ENCODE peak calls at places on chromosomes 1 and 21, in six cellular contexts. One of them, this sample, is unnamed. For H3K27me3, the result is how much of the 10 kb centered on the place peaks cover.

GRCh38 chr1:205536759-205537361 is 32.4 kb downstream of the CDK18 start:
- DNase-seq in heart left ventricle: no peak
- DNase-seq in astrocyte: no peak
- DNase-seq in CD8-positive, alpha-beta memory T cell: no peak
- DNase-seq in Karpas-422: no peak
- DNase-seq in dorsolateral prefrontal cortex: peak
- DNase-seq in this sample: no peak

GRCh38 chr1:185420588-185421081 is 103.6 kb upstream of the IVNS1ABP start:
- DNase-seq in heart left ventricle: no peak
- DNase-seq in astrocyte: no peak
- DNase-seq in CD8-positive, alpha-beta memory T cell: peak
- DNase-seq in Karpas-422: no peak
- DNase-seq in dorsolateral prefrontal cortex: no peak
- DNase-seq in this sample: no peak

GRCh38 chr1:223662943-223663342 is 2.6 kb downstream of the CAPN8 start:
- DNase-seq in heart left ventricle: no peak
- DNase-seq in astrocyte: no peak
- DNase-seq in CD8-positive, alpha-beta memory T cell: no peak
- DNase-seq in Karpas-422: no peak
- DNase-seq in dorsolateral prefrontal cortex: no peak
- DNase-seq in this sample: no peak

GRCh38 chr1:115463347-115463746 is 125.3 kb upstream of the NGF start:
- DNase-seq in heart left ventricle: no peak
- DNase-seq in astrocyte: no peak
- DNase-seq in CD8-positive, alpha-beta memory T cell: no peak
- DNase-seq in Karpas-422: no peak
- DNase-seq in dorsolateral prefrontal cortex: no peak
- DNase-seq in this sample: no peak

GRCh38 chr1:106465666-106466065 is 590.8 kb upstream of the PRMT6 start:
- DNase-seq in heart left ventricle: no peak
- DNase-seq in astrocyte: peak
- DNase-seq in CD8-positive, alpha-beta memory T cell: no peak
- DNase-seq in Karpas-422: no peak
- DNase-seq in dorsolateral prefrontal cortex: no peak
- DNase-seq in this sample: peak

GRCh38 chr1:1759456-1760344 is 18.6 kb downstream of the NADK start:
- DNase-seq in heart left ventricle: no peak
- DNase-seq in astrocyte: no peak
- DNase-seq in CD8-positive, alpha-beta memory T cell: no peak
- DNase-seq in Karpas-422: no peak
- DNase-seq in dorsolateral prefrontal cortex: no peak
- DNase-seq in this sample: no peak

GRCh38 chr21:10272216-10272615 is 249.2 kb upstream of the TPTE start:
- DNase-seq in heart left ventricle: peak
- DNase-seq in astrocyte: no peak
- DNase-seq in CD8-positive, alpha-beta memory T cell: no peak
- DNase-seq in Karpas-422: no peak
- DNase-seq in dorsolateral prefrontal cortex: no peak
- DNase-seq in this sample: no peak

GRCh38 chr1:113872219-113872934 is 865 bp upstream of the PTPN22 start:
- DNase-seq in heart left ventricle: no peak
- DNase-seq in astrocyte: no peak
- DNase-seq in CD8-positive, alpha-beta memory T cell: peak
- DNase-seq in Karpas-422: no peak
- DNase-seq in dorsolateral prefrontal cortex: no peak
- DNase-seq in this sample: no peak

GRCh38 chr1:79044974-79045650 is 38.6 kb upstream of the ADGRL4 start:
- DNase-seq in heart left ventricle: no peak
- DNase-seq in astrocyte: peak
- DNase-seq in CD8-positive, alpha-beta memory T cell: no peak
- DNase-seq in Karpas-422: no peak
- DNase-seq in dorsolateral prefrontal cortex: no peak
- DNase-seq in this sample: no peak

GRCh38 chr1:153962088-153963029 is 978 bp downstream of the SLC39A1 start:
- DNase-seq in heart left ventricle: no peak
- DNase-seq in astrocyte: no peak
- DNase-seq in CD8-positive, alpha-beta memory T cell: no peak
- DNase-seq in Karpas-422: peak
- DNase-seq in dorsolateral prefrontal cortex: no peak
- DNase-seq in this sample: no peak

GRCh38 chr21:44057960-44058651 is 46.0 kb downstream of the TRAPPC10 start:
- DNase-seq in heart left ventricle: no peak
- DNase-seq in astrocyte: peak
- DNase-seq in CD8-positive, alpha-beta memory T cell: no peak
- DNase-seq in Karpas-422: no peak
- DNase-seq in dorsolateral prefrontal cortex: no peak
- DNase-seq in this sample: no peak

GRCh38 chr21:42010507-42011493 is 640 bp upstream of the ZBTB21 start:
- DNase-seq in heart left ventricle: peak
- DNase-seq in astrocyte: peak
- DNase-seq in CD8-positive, alpha-beta memory T cell: peak
- DNase-seq in Karpas-422: no peak
- DNase-seq in dorsolateral prefrontal cortex: no peak
- DNase-seq in this sample: no peak

GRCh38 chr1:227654431-227654830 is 80.7 kb downstream of the JMJD4 start:
- DNase-seq in heart left ventricle: no peak
- DNase-seq in astrocyte: no peak
- DNase-seq in CD8-positive, alpha-beta memory T cell: no peak
- DNase-seq in Karpas-422: no peak
- DNase-seq in dorsolateral prefrontal cortex: no peak
- DNase-seq in this sample: no peak

GRCh38 chr1:107964397-107965111 is 426 bp downstream of the VAV3 start:
- DNase-seq in heart left ventricle: peak
- DNase-seq in astrocyte: peak
- DNase-seq in CD8-positive, alpha-beta memory T cell: peak
- DNase-seq in Karpas-422: peak
- DNase-seq in dorsolateral prefrontal cortex: no peak
- DNase-seq in this sample: peak
- H3K27me3 ChIP-seq in heart left ventricle: under half
- H3K27me3 ChIP-seq in astrocyte: under half
- H3K27me3 ChIP-seq in CD8-positive, alpha-beta memory T cell: under half
- H3K27me3 ChIP-seq in Karpas-422: under half
- H3K27me3 ChIP-seq in dorsolateral prefrontal cortex: under half
- H3K27me3 ChIP-seq in this sample: under half

GRCh38 chr1:32886012-32886827 is at the start of gene HPCA:
- DNase-seq in heart left ventricle: peak
- DNase-seq in astrocyte: no peak
- DNase-seq in CD8-positive, alpha-beta memory T cell: peak
- DNase-seq in Karpas-422: peak
- DNase-seq in dorsolateral prefrontal cortex: no peak
- DNase-seq in this sample: no peak
- H3K27me3 ChIP-seq in heart left ventricle: under half
- H3K27me3 ChIP-seq in astrocyte: under half
- H3K27me3 ChIP-seq in CD8-positive, alpha-beta memory T cell: under half
- H3K27me3 ChIP-seq in Karpas-422: under half
- H3K27me3 ChIP-seq in dorsolateral prefrontal cortex: under half
- H3K27me3 ChIP-seq in this sample: half or more

GRCh38 chr1:36729289-36729688 is 246.6 kb upstream of the CSF3R start:
- DNase-seq in heart left ventricle: no peak
- DNase-seq in astrocyte: no peak
- DNase-seq in CD8-positive, alpha-beta memory T cell: no peak
- DNase-seq in Karpas-422: no peak
- DNase-seq in dorsolateral prefrontal cortex: no peak
- DNase-seq in this sample: no peak
- H3K27me3 ChIP-seq in heart left ventricle: under half
- H3K27me3 ChIP-seq in astrocyte: under half
- H3K27me3 ChIP-seq in CD8-positive, alpha-beta memory T cell: under half
- H3K27me3 ChIP-seq in Karpas-422: under half
- H3K27me3 ChIP-seq in dorsolateral prefrontal cortex: under half
- H3K27me3 ChIP-seq in this sample: under half

GRCh38 chr1:152906023-152906565 is 2.3 kb upstream of the IVL start:
- DNase-seq in heart left ventricle: no peak
- DNase-seq in astrocyte: peak
- DNase-seq in CD8-positive, alpha-beta memory T cell: no peak
- DNase-seq in Karpas-422: no peak
- DNase-seq in dorsolateral prefrontal cortex: no peak
- DNase-seq in this sample: peak
- H3K27me3 ChIP-seq in heart left ventricle: under half
- H3K27me3 ChIP-seq in astrocyte: under half
- H3K27me3 ChIP-seq in CD8-positive, alpha-beta memory T cell: under half
- H3K27me3 ChIP-seq in Karpas-422: under half
- H3K27me3 ChIP-seq in dorsolateral prefrontal cortex: under half
- H3K27me3 ChIP-seq in this sample: under half

GRCh38 chr1:165679282-165680036 is 18.9 kb downstream of the ALDH9A1 start:
- DNase-seq in heart left ventricle: no peak
- DNase-seq in astrocyte: no peak
- DNase-seq in CD8-positive, alpha-beta memory T cell: no peak
- DNase-seq in Karpas-422: no peak
- DNase-seq in dorsolateral prefrontal cortex: no peak
- DNase-seq in this sample: no peak
- H3K27me3 ChIP-seq in heart left ventricle: under half
- H3K27me3 ChIP-seq in astrocyte: under half
- H3K27me3 ChIP-seq in CD8-positive, alpha-beta memory T cell: under half
- H3K27me3 ChIP-seq in Karpas-422: under half
- H3K27me3 ChIP-seq in dorsolateral prefrontal cortex: under half
- H3K27me3 ChIP-seq in this sample: under half

DNA sequence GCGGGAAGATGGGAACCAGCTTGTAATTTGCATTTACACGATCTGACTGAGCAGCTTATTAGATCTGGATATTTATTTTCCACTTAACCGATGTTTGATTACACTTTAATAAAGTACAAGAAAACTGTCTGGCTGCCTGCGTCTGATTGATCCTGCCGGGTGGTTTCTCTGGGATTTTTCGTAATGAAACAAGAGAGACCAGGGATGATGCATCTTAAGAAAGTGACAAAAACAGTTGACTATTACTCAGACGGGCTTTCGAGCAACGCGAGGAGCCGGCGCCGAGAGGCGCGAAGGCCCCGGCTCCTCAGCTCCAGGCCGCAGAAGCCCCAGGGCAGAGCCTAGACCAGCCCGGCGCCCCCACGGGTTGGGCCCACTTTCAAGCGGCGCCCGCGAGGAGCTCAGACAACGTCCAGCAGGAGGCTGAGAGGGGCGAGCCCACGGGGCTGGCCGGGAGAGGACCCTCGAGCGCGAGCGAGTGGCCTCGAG is 118.1 kb upstream of the BARHL2 start:
- DNase-seq in heart left ventricle: no peak
- DNase-seq in astrocyte: no peak
- DNase-seq in CD8-positive, alpha-beta memory T cell: peak
- DNase-seq in Karpas-422: no peak
- DNase-seq in dorsolateral prefrontal cortex: no peak
- DNase-seq in this sample: no peak
- H3K27me3 ChIP-seq in heart left ventricle: under half
- H3K27me3 ChIP-seq in astrocyte: half or more
- H3K27me3 ChIP-seq in CD8-positive, alpha-beta memory T cell: half or more
- H3K27me3 ChIP-seq in Karpas-422: under half
- H3K27me3 ChIP-seq in dorsolateral prefrontal cortex: half or more
- H3K27me3 ChIP-seq in this sample: half or more

DNA sequence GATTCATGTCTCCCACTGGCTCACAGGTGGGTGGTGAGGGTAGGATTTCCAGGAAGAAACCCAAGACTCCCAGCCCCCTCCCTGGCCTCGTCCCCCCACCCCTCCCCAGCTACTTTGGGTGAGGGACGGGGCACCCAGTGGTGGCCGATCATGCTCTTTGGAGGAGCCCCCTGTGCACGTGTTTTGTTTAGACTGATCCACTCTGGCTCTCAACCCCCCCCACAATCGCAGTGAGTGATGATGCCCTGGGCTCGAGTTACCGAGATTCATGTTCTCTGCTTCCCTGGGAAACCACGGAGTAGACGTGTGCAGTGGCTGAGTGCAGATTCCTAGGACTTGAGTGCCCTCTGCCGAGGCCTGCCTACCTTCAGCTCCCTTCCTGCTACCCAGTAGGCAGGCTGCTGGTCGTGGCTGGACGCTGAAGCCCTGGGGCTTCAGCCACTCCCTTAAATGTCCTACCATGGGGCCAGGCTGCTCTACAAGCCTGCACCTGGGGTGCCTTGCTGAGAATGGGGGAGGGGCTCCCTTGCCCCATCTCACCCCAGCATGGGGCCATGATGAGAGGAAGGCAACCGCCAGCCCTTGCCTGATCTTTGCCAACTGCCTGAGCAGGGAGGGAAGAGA is 3.9 kb upstream of the GRIK3 start:
- DNase-seq in heart left ventricle: no peak
- DNase-seq in astrocyte: no peak
- DNase-seq in CD8-positive, alpha-beta memory T cell: no peak
- DNase-seq in Karpas-422: peak
- DNase-seq in dorsolateral prefrontal cortex: peak
- DNase-seq in this sample: peak
- H3K27me3 ChIP-seq in heart left ventricle: under half
- H3K27me3 ChIP-seq in astrocyte: under half
- H3K27me3 ChIP-seq in CD8-positive, alpha-beta memory T cell: under half
- H3K27me3 ChIP-seq in Karpas-422: under half
- H3K27me3 ChIP-seq in dorsolateral prefrontal cortex: under half
- H3K27me3 ChIP-seq in this sample: half or more